ENCODE peak calls at places on chromosomes 3 and 15, in seven cellular contexts. G is GDM1, Y is H4, T is PC-9, V is iris pigment epithelial cell, E is B cell, Z is hypothalamus. D is an unnamed sample.

GRCh38 chr3:188979669-188980311 is 192.0 kb upstream of the TPRG1 start:
- DNase-seq in G (no peak), Y (no peak), T (no peak), V (no peak), E (no peak), Z (no peak), D (no peak)

GRCh38 chr3:142904639-142905441 is 16.0 kb upstream of the PCOLCE2 start:
- DNase-seq in G (peak), Y (peak), T (no peak), V (peak), E (no peak), Z (no peak), D (peak)

GRCh38 chr15:67174864-67175573 is 79.4 kb downstream of the AAGAB start:
- DNase-seq in G (no peak), Y (peak), T (peak), V (peak), E (no peak), Z (no peak), D (peak)

GRCh38 chr3:188947401-188947982 is 224.3 kb upstream of the TPRG1 start:
- DNase-seq in G (no peak), Y (peak), T (peak), V (peak), E (no peak), Z (peak), D (peak)

GRCh38 chr3:185175370-185175987 is 22.6 kb upstream of the C3orf70 start:
- DNase-seq in G (no peak), Y (no peak), T (no peak), V (peak), E (no peak), Z (peak), D (peak)

GRCh38 chr15:44728576-44729393 is 7.5 kb upstream of the TRIM69 start:
- DNase-seq in G (peak), Y (peak), T (peak), V (peak), E (peak), Z (peak), D (peak)

GRCh38 chr3:94028093-94028837 is at the start of gene STX19:
- DNase-seq in G (no peak), Y (no peak), T (peak), V (no peak), E (no peak), Z (no peak), D (peak)

GRCh38 chr3:24433838-24434591 is 60.6 kb downstream of the THRB start:
- DNase-seq in G (no peak), Y (no peak), T (no peak), V (no peak), E (no peak), Z (no peak), D (no peak)

GRCh38 chr3:157354722-157355121 is 81.9 kb upstream of the PTX3 start:
- DNase-seq in G (peak), Y (no peak), T (no peak), V (peak), E (no peak), Z (no peak), D (peak)

GRCh38 chr3:127450331-127450730 is 140.2 kb downstream of the TPRA1 start:
- DNase-seq in G (no peak), Y (no peak), T (no peak), V (no peak), E (peak), Z (no peak), D (no peak)

GRCh38 chr3:45690331-45691035 is 1.3 kb downstream of the SACM1L start:
- DNase-seq in G (no peak), Y (no peak), T (no peak), V (peak), E (no peak), Z (no peak), D (peak)

GRCh38 chr15:56817266-56817665 is 84.0 kb upstream of the ZNF280D start:
- DNase-seq in G (no peak), Y (peak), T (no peak), V (peak), E (no peak), Z (no peak), D (peak)

GRCh38 chr3:12545473-12545791 is at the start of gene MKRN2OS:
- DNase-seq in G (no peak), Y (no peak), T (peak), V (peak), E (no peak), Z (no peak), D (peak)

GRCh38 chr15:41827290-41827879 is 507 bp upstream of the JMJD7 start:
- DNase-seq in G (no peak), Y (no peak), T (peak), V (no peak), E (no peak), Z (no peak), D (peak)

GRCh38 chr3:177451277-177451880 is 254.1 kb upstream of the TBL1XR1 start:
- DNase-seq in G (no peak), Y (no peak), T (no peak), V (no peak), E (no peak), Z (no peak), D (no peak)

GRCh38 chr15:76584868-76585572 is 248.4 kb downstream of the ISL2 start:
- DNase-seq in G (no peak), Y (peak), T (no peak), V (no peak), E (no peak), Z (no peak), D (no peak)

GRCh38 chr15:98043160-98044059 is 82.9 kb downstream of the ARRDC4 start:
- DNase-seq in G (no peak), Y (no peak), T (no peak), V (no peak), E (no peak), Z (no peak), D (no peak)

GRCh38 chr15:64351265-64351664 is 4.7 kb downstream of the CSNK1G1 start:
- DNase-seq in G (no peak), Y (no peak), T (no peak), V (peak), E (no peak), Z (no peak), D (no peak)

GRCh38 chr3:177041021-177041729 is 156.1 kb downstream of the TBL1XR1 start:
- DNase-seq in G (no peak), Y (peak), T (no peak), V (peak), E (no peak), Z (peak), D (peak)

GRCh38 chr3:65927576-65927975 is 111.1 kb downstream of the MAGI1 start:
- DNase-seq in G (no peak), Y (peak), T (peak), V (peak), E (no peak), Z (no peak), D (peak)